ENCODE peak calls at places on chromosomes 5 and 9, in six cellular contexts. D, Q, X, I, A and Z are unnamed samples.

GRCh38 chr5:89584339-89584956 is 701.5 kb upstream of the MEF2C start:
- DNase-seq in D (no peak), Q (no peak), X (peak), I (no peak), A (no peak), Z (peak)

GRCh38 chr5:30156156-30156555 is 1037.3 kb upstream of the CDH6 start:
- DNase-seq in D (no peak), Q (no peak), X (no peak), I (no peak), A (no peak), Z (no peak)

GRCh38 chr5:88732181-88732633 is 150.8 kb downstream of the MEF2C start:
- DNase-seq in D (no peak), Q (no peak), X (no peak), I (no peak), A (peak), Z (peak)

GRCh38 chr5:143403607-143404415 is at the start of gene NR3C1:
- DNase-seq in D (peak), Q (peak), X (peak), I (no peak), A (peak), Z (peak)

GRCh38 chr9:122144836-122145235 is 14.7 kb downstream of the NDUFA8 start:
- DNase-seq in D (no peak), Q (no peak), X (no peak), I (no peak), A (no peak), Z (peak)

GRCh38 chr9:10026585-10026984 is 586.2 kb downstream of the PTPRD start:
- DNase-seq in D (no peak), Q (no peak), X (no peak), I (no peak), A (no peak), Z (no peak)

GRCh38 chr9:122227576-122227903 is 1.2 kb downstream of the LHX6 start:
- DNase-seq in D (no peak), Q (no peak), X (no peak), I (no peak), A (no peak), Z (no peak)

GRCh38 chr5:67202830-67203229 is 6.2 kb upstream of the CD180 start:
- DNase-seq in D (no peak), Q (no peak), X (no peak), I (no peak), A (no peak), Z (no peak)

GRCh38 chr5:23446436-23446835 is 61.0 kb upstream of the PRDM9 start:
- DNase-seq in D (no peak), Q (no peak), X (no peak), I (no peak), A (no peak), Z (peak)

GRCh38 chr9:137303893-137304382 is 1.9 kb upstream of the NRARP start:
- DNase-seq in D (no peak), Q (peak), X (no peak), I (no peak), A (no peak), Z (no peak)
- H2BK120ac ChIP-seq in D (peak), Q (no peak), X (no peak), I (no peak), A (no peak), Z (no peak)

GRCh38 chr5:133580618-133581017 is 31.7 kb downstream of the FSTL4 start:
- DNase-seq in D (no peak), Q (no peak), X (no peak), I (no peak), A (no peak), Z (no peak)
- H3K14ac ChIP-seq in D (no peak), Q (no peak), X (no peak), I (no peak), A (no peak), Z (no peak)

GRCh38 chr5:38381361-38381760 is 123.0 kb downstream of the EGFLAM start:
- DNase-seq in D (no peak), Q (no peak), X (no peak), I (no peak), A (no peak), Z (no peak)
- H2BK120ac ChIP-seq in D (no peak), Q (no peak), X (no peak), I (no peak), A (no peak), Z (no peak)

DNA sequence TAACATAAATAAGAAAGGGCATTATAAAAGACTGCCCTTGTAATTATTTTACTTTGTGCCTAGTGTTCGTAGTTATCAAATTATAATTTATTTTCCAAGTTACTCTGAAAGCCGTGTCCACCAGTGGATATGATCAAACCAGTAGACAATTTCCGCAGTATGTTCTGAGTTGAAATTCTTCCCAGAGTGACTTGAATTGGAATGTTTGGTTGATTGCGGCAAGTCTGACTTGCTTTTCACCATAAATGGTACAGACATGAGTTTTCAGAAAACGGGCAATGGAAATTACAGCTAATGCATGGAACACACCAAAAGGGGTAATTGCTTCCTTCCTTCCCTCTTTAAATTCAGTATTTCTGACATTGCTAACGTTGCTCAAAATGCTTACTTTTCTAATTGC is 56.6 kb downstream of the CHSY3 start:
- DNase-seq in D (no peak), Q (no peak), X (no peak), I (no peak), A (no peak), Z (no peak)
- H3K14ac ChIP-seq in D (no peak), Q (no peak), X (no peak), I (no peak), A (no peak), Z (no peak)

GRCh38 chr5:147578228-147579024 is 68.6 kb upstream of the DPYSL3 start:
- DNase-seq in D (no peak), Q (no peak), X (peak), I (no peak), A (peak), Z (peak)
- H2BK120ac ChIP-seq in D (no peak), Q (no peak), X (no peak), I (no peak), A (peak), Z (no peak)

GRCh38 chr5:3943803-3944202 is 348.2 kb downstream of the IRX1 start:
- DNase-seq in D (no peak), Q (no peak), X (no peak), I (no peak), A (no peak), Z (no peak)
- H3K14ac ChIP-seq in D (no peak), Q (no peak), X (no peak), I (no peak), A (no peak), Z (no peak)

GRCh38 chr5:137145726-137146125 is 353.4 kb downstream of the SPOCK1 start:
- DNase-seq in D (no peak), Q (no peak), X (no peak), I (no peak), A (no peak), Z (no peak)
- H2BK120ac ChIP-seq in D (no peak), Q (no peak), X (peak), I (no peak), A (no peak), Z (no peak)

DNA sequence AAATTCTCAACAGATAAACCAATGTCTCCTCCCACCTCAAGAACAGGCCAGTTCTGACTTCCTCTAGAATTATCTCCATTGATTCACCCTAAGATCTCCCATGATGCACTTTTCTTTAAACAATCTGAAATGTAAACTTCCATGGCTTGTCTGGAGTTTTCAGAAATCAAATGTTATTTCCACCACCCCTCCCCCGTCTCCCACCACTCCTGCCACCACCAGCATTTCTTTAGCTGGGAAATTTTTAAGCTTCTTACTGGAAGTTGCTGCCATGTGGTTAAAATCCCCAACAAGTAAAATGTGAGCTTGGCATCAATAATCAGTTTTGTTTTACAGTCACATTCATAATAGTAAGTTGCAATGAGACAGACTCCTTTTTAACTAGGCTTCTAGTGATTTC is 32.8 kb upstream of the BASP1 start:
- DNase-seq in D (no peak), Q (no peak), X (peak), I (no peak), A (no peak), Z (peak)
- H3K14ac ChIP-seq in D (no peak), Q (no peak), X (no peak), I (no peak), A (no peak), Z (no peak)

GRCh38 chr5:17401509-17402290 is 96.3 kb upstream of the TAF11L2 start:
- DNase-seq in D (no peak), Q (no peak), X (no peak), I (peak), A (peak), Z (no peak)

GRCh38 chr5:17398866-17399835 is 98.9 kb upstream of the TAF11L2 start:
- DNase-seq in D (no peak), Q (no peak), X (no peak), I (no peak), A (no peak), Z (no peak)

GRCh38 chr5:17399931-17400330 is 98.1 kb upstream of the TAF11L2 start:
- DNase-seq in D (no peak), Q (no peak), X (no peak), I (no peak), A (no peak), Z (no peak)

GRCh38 chr5:17402291-17403121 is 95.5 kb upstream of the TAF11L2 start:
- DNase-seq in D (no peak), Q (no peak), X (no peak), I (no peak), A (peak), Z (no peak)

DNA sequence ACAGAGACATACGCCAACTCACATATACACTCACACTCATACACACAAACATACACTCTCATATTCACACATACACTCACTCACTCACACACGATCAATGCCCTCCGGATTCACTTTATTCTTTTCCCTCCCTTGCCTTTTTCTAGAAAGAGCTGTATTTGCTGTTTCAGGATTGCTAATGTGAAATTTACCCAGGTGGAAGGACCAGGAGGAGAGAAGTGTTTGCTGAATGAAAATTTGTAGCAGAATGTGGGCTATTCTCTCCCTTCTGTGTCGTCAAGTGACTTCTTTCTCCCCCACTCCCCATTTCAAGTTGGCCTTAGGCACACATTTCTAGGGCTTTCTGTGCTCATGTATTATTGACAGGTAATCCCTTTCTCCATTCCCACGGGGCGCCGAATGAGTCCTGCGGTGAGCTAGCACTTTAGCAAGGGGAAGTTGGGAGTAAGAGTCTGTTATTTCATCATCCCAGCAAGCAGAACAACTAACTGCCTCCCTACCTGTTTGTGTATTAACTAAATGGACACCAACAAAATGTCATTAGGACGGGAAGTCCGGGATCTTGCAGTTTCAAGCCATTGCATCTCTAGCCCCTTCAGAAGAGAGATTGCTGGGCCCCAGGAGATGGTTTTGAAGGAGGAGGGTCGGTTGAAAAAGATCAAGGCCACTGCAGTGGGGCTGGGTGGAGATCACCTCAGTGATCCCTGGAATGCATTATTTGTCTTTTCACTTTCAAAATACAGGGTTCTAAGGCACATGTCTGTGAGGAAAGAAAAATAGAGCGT is 97.1 kb upstream of the TAF11L2 start:
- DNase-seq in D (no peak), Q (peak), X (no peak), I (no peak), A (no peak), Z (no peak)
- H2BK120ac ChIP-seq in D (no peak), Q (no peak), X (no peak), I (peak), A (peak), Z (no peak)